ENCODE peak calls at places on chromosomes 1 and 21, in four cellular contexts. M is HepG2, F is H1, K is GM12878. O is an unnamed sample.
A peak's percentile ranks its signal among the peaks of the same experiment; 100 is the strongest.

GRCh38 chr21:45828580-45829565 is 152.7 kb upstream of the COL6A1 start:
- DNase-seq in F (no peak), M (no peak), K (no peak), O (no peak)

GRCh38 chr1:171741872-171742576 is at the start of gene VAMP4:
- DNase-seq in K (peak; percentile 59), F (peak; percentile 75), M (peak; percentile 54), O (peak; percentile 94)

GRCh38 chr1:241253491-241253890 is 103.5 kb downstream of the RGS7 start:
- DNase-seq in M (no peak), K (no peak), F (no peak), O (no peak)

GRCh38 chr1:243233908-243234307 is 21.2 kb downstream of the CEP170 start:
- DNase-seq in M (no peak), K (no peak), F (no peak), O (no peak)

GRCh38 chr1:118555638-118556037 is 370.6 kb upstream of the SPAG17 start:
- DNase-seq in F (no peak), M (no peak), K (no peak), O (no peak)

GRCh38 chr1:80534606-80535360 is 1266.0 kb upstream of the ADGRL2 start:
- DNase-seq in F (no peak), M (no peak), K (no peak), O (no peak)

GRCh38 chr21:27033467-27033866 is 66.6 kb upstream of the ADAMTS5 start:
- DNase-seq in F (no peak), K (no peak), M (no peak), O (no peak)

GRCh38 chr1:211247921-211248320 is 11.2 kb upstream of the RCOR3 start:
- DNase-seq in K (no peak), F (no peak), M (no peak), O (peak; percentile 48)

GRCh38 chr1:169321539-169321938 is 46.1 kb downstream of the NME7 start:
- DNase-seq in K (no peak), F (no peak), M (no peak), O (no peak)

GRCh38 chr1:43908858-43909257 is 24.7 kb upstream of the ARTN start:
- DNase-seq in K (no peak), M (no peak), F (no peak), O (no peak)

GRCh38 chr1:205227584-205228006 is at the start of gene TMCC2:
- DNase-seq in K (no peak), F (peak; percentile 73), M (peak; percentile 49), O (peak; percentile 98)

GRCh38 chr1:41666991-41667631 is 182.6 kb upstream of the EDN2 start:
- DNase-seq in F (no peak), M (no peak), K (peak; percentile 53), O (no peak)

GRCh38 chr1:236494586-236495207 is 29.1 kb upstream of the LGALS8 start:
- DNase-seq in K (no peak), M (peak; percentile 94), F (no peak), O (no peak)

GRCh38 chr1:170402451-170403311 is 129.3 kb upstream of the GORAB start:
- DNase-seq in K (no peak), M (no peak), F (no peak), O (no peak)

GRCh38 chr21:34886554-34887385 is 162.3 kb downstream of the RUNX1 start:
- DNase-seq in M (no peak), K (no peak), F (no peak), O (peak; percentile 46)

GRCh38 chr1:48750089-48750488 is 26.6 kb downstream of the BEND5 start:
- DNase-seq in M (no peak), K (no peak), F (no peak), O (no peak)

GRCh38 chr1:236702995-236703394 is 16.7 kb downstream of the ACTN2 start:
- DNase-seq in F (no peak), M (no peak), K (no peak), O (no peak)

GRCh38 chr1:71641903-71642302 is 561.1 kb upstream of the ZRANB2 start:
- DNase-seq in M (no peak), K (no peak), F (no peak), O (no peak)

GRCh38 chr1:27491748-27492700 is 2.1 kb upstream of the WASF2 start:
- DNase-seq in F (no peak), M (no peak), K (no peak), O (no peak)

GRCh38 chr1:33183306-33183705 is 1.5 kb upstream of the TRIM62 start:
- DNase-seq in M (no peak), K (no peak), F (no peak), O (peak; percentile 3)

GRCh38 chr1:228841632-228842031 is 106.4 kb downstream of the RHOU start:
- DNase-seq in K (no peak), M (no peak), F (no peak), O (no peak)

GRCh38 chr1:118902299-118903270 is 85.6 kb downstream of the TBX15 start:
- DNase-seq in M (no peak), K (no peak), F (no peak), O (no peak)

GRCh38 chr1:184805667-184806295 is 51.1 kb upstream of the EDEM3 start:
- DNase-seq in M (peak; percentile 65), F (peak; percentile 69), K (peak; percentile 55), O (peak; percentile 94)

GRCh38 chr1:25520446-25521061 is 22.9 kb upstream of the LDLRAP1 start:
- DNase-seq in M (peak; percentile 33), F (no peak), K (peak; percentile 17), O (peak; percentile 67)

GRCh38 chr1:150272379-150272840 is at the start of gene C1orf54:
- DNase-seq in K (no peak), F (no peak), M (no peak), O (no peak)

GRCh38 chr1:174167404-174167803 is 8.1 kb downstream of the RABGAP1L start:
- DNase-seq in F (no peak), K (no peak), M (no peak), O (no peak)

GRCh38 chr1:66330711-66331110 is 203.2 kb upstream of the SGIP1 start:
- DNase-seq in K (no peak), F (no peak), M (no peak), O (no peak)

GRCh38 chr1:226749467-226749866 is 10.4 kb upstream of the ITPKB start:
- DNase-seq in M (no peak), K (no peak), F (no peak), O (no peak)

GRCh38 chr1:231272880-231273279 is 31.9 kb downstream of the GNPAT start:
- DNase-seq in F (no peak), K (no peak), M (no peak), O (no peak)

GRCh38 chr1:84069236-84069845 is 70.4 kb upstream of the TTLL7 start:
- DNase-seq in M (no peak), F (no peak), K (no peak), O (no peak)

GRCh38 chr1:200435200-200435780 is 25.5 kb upstream of the ZNF281 start:
- DNase-seq in F (no peak), M (no peak), K (no peak), O (no peak)

GRCh38 chr1:40976952-40977690 is 2.4 kb upstream of the CTPS1 start:
- DNase-seq in F (no peak), K (no peak), M (no peak), O (no peak)

GRCh38 chr1:74729741-74730478 is 2.9 kb downstream of the CRYZ start:
- DNase-seq in M (peak; percentile 80), K (no peak), F (no peak), O (peak; percentile 47)

GRCh38 chr21:21232320-21232719 is 234.1 kb downstream of the NCAM2 start:
- DNase-seq in K (no peak), F (no peak), M (no peak), O (no peak)

GRCh38 chr21:42039470-42039901 is 29.3 kb upstream of the ZBTB21 start:
- DNase-seq in K (no peak), F (no peak), M (no peak), O (no peak)
- TF ChIP-seq GABPA in K (no peak), F (no peak), M (no peak), O (no peak)

GRCh38 chr1:223102797-223103533 is 40.1 kb downstream of the TLR5 start:
- DNase-seq in F (no peak), M (no peak), K (no peak), O (no peak)
- TF ChIP-seq CBX5 in F (no peak), M (no peak), K (no peak), O (no peak)

DNA sequence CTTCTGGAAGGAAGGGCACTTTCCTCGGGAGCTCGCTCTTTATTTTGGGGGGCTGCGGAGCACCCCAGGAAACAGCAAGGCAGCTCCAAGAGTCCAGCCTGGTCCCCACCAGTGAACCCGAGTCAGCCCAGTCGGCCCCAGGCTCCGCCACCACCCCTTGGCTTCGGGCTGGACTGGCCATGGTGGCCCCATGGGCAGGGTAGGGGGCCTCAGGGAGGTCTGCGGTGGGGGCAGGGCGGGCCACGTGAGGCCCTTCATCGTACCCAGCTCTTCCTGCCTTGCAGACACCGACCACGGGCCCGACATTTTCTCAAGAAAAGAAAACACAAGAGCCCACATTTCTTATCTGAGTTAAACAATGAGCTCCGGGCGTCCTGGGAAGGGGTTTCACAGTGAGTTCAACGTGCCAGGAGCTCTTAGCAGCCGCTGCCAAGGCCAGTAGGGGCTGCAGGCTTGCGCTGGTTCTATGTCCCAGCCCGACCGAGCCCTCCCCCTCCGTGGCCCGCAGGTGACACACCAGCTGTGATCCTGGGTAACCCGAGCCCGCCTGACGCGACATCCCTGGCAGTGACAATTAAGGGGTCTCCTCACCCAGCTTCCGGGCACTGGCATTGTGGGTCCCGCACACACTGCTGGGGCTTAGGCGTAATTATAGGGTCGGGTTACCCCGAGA is 66.2 kb downstream of the PRDM16 start:
- DNase-seq in F (no peak), M (no peak), K (no peak), O (no peak)
- TF ChIP-seq GABPA in F (no peak), M (no peak), K (no peak), O (no peak)

DNA sequence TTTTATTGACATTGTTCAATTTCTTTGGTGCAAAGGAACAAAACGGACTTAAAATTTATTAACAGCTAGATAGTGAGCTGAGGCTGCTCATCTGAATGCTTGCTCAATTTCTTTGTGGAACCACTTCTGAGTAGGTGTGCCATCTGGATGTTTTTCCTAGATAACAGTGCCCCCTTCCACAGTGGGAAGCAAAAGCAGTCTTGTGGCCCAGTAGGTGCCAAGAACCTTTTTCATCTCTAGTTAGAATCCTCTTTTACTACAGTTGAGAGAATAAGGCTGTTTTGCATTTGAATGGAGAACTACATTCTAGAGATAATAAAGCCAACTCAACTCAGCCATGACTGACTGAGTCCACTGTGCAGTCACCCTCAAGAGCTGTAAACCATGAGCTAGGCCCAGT is 13.3 kb downstream of the F3 start:
- DNase-seq in F (no peak), K (no peak), M (no peak), O (no peak)
- TF ChIP-seq CBX5 in F (no peak), K (no peak), M (no peak), O (no peak)